ENCODE peak calls at places on chromosomes 2 and 18, in five cellular contexts. K is H9, D is H1, V is neuronal stem cell, H is trophoblast cell. M is an unnamed sample.

GRCh38 chr2:96984300-96984699 is 2.1 kb downstream of the FAM178B start:
- DNase-seq in K (no peak), D (no peak), H (no peak), V (no peak), M (no peak)

GRCh38 chr2:60468390-60469085 is 84.9 kb downstream of the BCL11A start:
- DNase-seq in H (no peak), K (no peak), V (no peak), D (no peak), M (no peak)

GRCh38 chr2:130827502-130828251 is 9.0 kb upstream of the ARHGEF4 start:
- DNase-seq in H (peak; percentile 36), V (peak; percentile 56), K (no peak), D (no peak), M (peak; percentile 9)

GRCh38 chr2:100017633-100018032 is 124.8 kb downstream of the AFF3 start:
- DNase-seq in K (no peak), H (no peak), V (no peak), D (no peak), M (peak; percentile 58)

GRCh38 chr2:20334645-20335203 is 15.9 kb downstream of the PUM2 start:
- DNase-seq in H (no peak), D (no peak), K (no peak), V (no peak), M (no peak)

GRCh38 chr2:145404690-145405089 is 884.8 kb upstream of the ZEB2 start:
- DNase-seq in V (no peak), K (no peak), D (no peak), H (no peak), M (peak; percentile 30)

GRCh38 chr2:174597347-174598047 is at the start of gene WIPF1:
- DNase-seq in V (no peak), K (no peak), H (no peak), D (no peak), M (peak; percentile 92)

GRCh38 chr2:40418614-40419013 is 33.3 kb downstream of the SLC8A1 start:
- DNase-seq in H (no peak), K (no peak), D (no peak), V (no peak), M (no peak)

GRCh38 chr2:118110991-118111390 is 22.7 kb downstream of the INSIG2 start:
- DNase-seq in D (no peak), K (no peak), V (no peak), H (no peak), M (no peak)

GRCh38 chr2:186136860-186137259 is 349.2 kb upstream of the ZC3H15 start:
- DNase-seq in V (no peak), D (no peak), K (no peak), H (no peak), M (no peak)

GRCh38 chr18:48229445-48230052 is 179.6 kb downstream of the ZBTB7C start:
- DNase-seq in K (no peak), H (no peak), D (no peak), V (no peak), M (no peak)

GRCh38 chr2:98936133-98936916 is at the start of gene CRACDL:
- DNase-seq in D (peak; percentile 72), K (no peak), V (peak; percentile 39), H (no peak), M (no peak)

GRCh38 chr2:23480991-23481797 is 96.2 kb downstream of the KLHL29 start:
- DNase-seq in D (no peak), V (no peak), H (peak; percentile 86), K (peak; percentile 84), M (peak; percentile 81)

GRCh38 chr2:128309341-128310093 is 9.2 kb downstream of the HS6ST1 start:
- DNase-seq in H (no peak), V (peak; percentile 50), K (peak; percentile 25), D (no peak), M (peak; percentile 87)

GRCh38 chr2:20221169-20221938 is 3.6 kb downstream of the SDC1 start:
- DNase-seq in K (no peak), D (no peak), V (no peak), H (no peak), M (no peak)

GRCh38 chr2:192578780-192579179 is 384.0 kb upstream of the TMEFF2 start:
- DNase-seq in V (no peak), H (peak; percentile 2), K (no peak), D (no peak), M (no peak)

GRCh38 chr2:42522035-42522434 is 28.3 kb upstream of the KCNG3 start:
- DNase-seq in K (no peak), V (no peak), H (no peak), D (no peak), M (no peak)

GRCh38 chr2:113158884-113159553 is 14.8 kb upstream of the PSD4 start:
- DNase-seq in K (no peak), D (peak; percentile 24), H (peak; percentile 86), V (no peak), M (peak; percentile 33)

GRCh38 chr2:23037596-23037995 is 347.4 kb upstream of the KLHL29 start:
- DNase-seq in D (no peak), H (no peak), V (no peak), K (no peak), M (no peak)

GRCh38 chr2:9331704-9332103 is 91.6 kb downstream of the ITGB1BP1 start:
- DNase-seq in V (no peak), D (no peak), K (no peak), H (no peak), M (peak; percentile 46)

GRCh38 chr2:214547931-214548330 is 137.1 kb downstream of the VWC2L start:
- DNase-seq in V (no peak), K (no peak), D (no peak), H (no peak), M (no peak)

GRCh38 chr2:43127208-43127940 is 99.0 kb downstream of the ZFP36L2 start:
- DNase-seq in V (no peak), K (peak; percentile 90), H (peak; percentile 45), D (peak; percentile 99), M (no peak)

GRCh38 chr18:50749945-50750344 is 69.9 kb downstream of the MRO start:
- DNase-seq in K (no peak), V (no peak), H (no peak), D (no peak), M (no peak)

GRCh38 chr2:175233135-175233719 is 51.7 kb upstream of the ATP5MC3 start:
- DNase-seq in V (no peak), H (no peak), D (no peak), K (no peak), M (peak; percentile 88)

GRCh38 chr2:217568289-217568985 is 434.4 kb downstream of the TNS1 start:
- DNase-seq in H (no peak), V (no peak), D (no peak), K (no peak), M (peak; percentile 73)

GRCh38 chr2:156474316-156474715 is 38.1 kb downstream of the GPD2 start:
- DNase-seq in D (no peak), K (no peak), H (no peak), V (no peak), M (no peak)

GRCh38 chr2:97714950-97715652 is 1.7 kb downstream of the ZAP70 start:
- DNase-seq in V (no peak), D (no peak), K (no peak), H (peak; percentile 53), M (no peak)

GRCh38 chr18:3493501-3494244 is 43.7 kb downstream of the TGIF1 start:
- DNase-seq in K (no peak), V (no peak), D (no peak), H (no peak), M (no peak)

GRCh38 chr18:10977042-10977441 is 172.3 kb downstream of the PIEZO2 start:
- DNase-seq in K (no peak), D (no peak), H (no peak), V (no peak), M (no peak)

GRCh38 chr2:231012471-231012870 is 16.6 kb downstream of the SPATA3 start:
- DNase-seq in K (no peak), V (no peak), H (no peak), D (no peak), M (no peak)

GRCh38 chr2:5818947-5819346 is 126.8 kb downstream of the SOX11 start:
- DNase-seq in D (no peak), V (no peak), H (no peak), K (no peak), M (peak; percentile 33)

GRCh38 chr2:47891369-47892337 is 14.6 kb downstream of the FBXO11 start:
- DNase-seq in K (no peak), H (no peak), D (no peak), V (no peak), M (peak; percentile 39)

GRCh38 chr2:47893771-47894170 is 12.5 kb downstream of the FBXO11 start:
- DNase-seq in H (no peak), V (no peak), D (no peak), K (no peak), M (no peak)

GRCh38 chr2:47890711-47891368 is 15.5 kb downstream of the FBXO11 start:
- DNase-seq in V (no peak), H (peak; percentile 83), D (no peak), K (no peak), M (peak; percentile 29)

GRCh38 chr2:47888581-47889280 is 17.6 kb downstream of the FBXO11 start:
- DNase-seq in K (no peak), H (no peak), D (no peak), V (no peak), M (peak; percentile 70)

GRCh38 chr2:47892338-47892730 is 14.0 kb downstream of the FBXO11 start:
- DNase-seq in V (no peak), K (no peak), D (no peak), H (no peak), M (no peak)
- H2BK12ac ChIP-seq in V (no peak overlapping the region), K (no peak overlapping the region), D (no peak overlapping the region), H (no peak overlapping the region), M (no peak overlapping the region)

GRCh38 chr2:30209227-30209626 is 22.1 kb upstream of the LBH start:
- DNase-seq in V (no peak), H (no peak), K (no peak), D (no peak), M (no peak)
- H3K79me1 ChIP-seq in V (no peaks in the 10 kb centered on the region), H (peaks cover 1% of the 10 kb centered on the region), K (no peaks in the 10 kb centered on the region), D (no peaks in the 10 kb centered on the region), M (no peaks in the 10 kb centered on the region)

GRCh38 chr2:53093355-53093754 is 674.2 kb upstream of the CHAC2 start:
- DNase-seq in D (no peak), V (no peak), H (no peak), K (no peak), M (no peak)

GRCh38 chr2:53091183-53091582 is 676.4 kb upstream of the CHAC2 start:
- DNase-seq in D (no peak), V (no peak), K (no peak), H (no peak), M (no peak)

GRCh38 chr2:53088062-53088461 is 679.5 kb upstream of the CHAC2 start:
- DNase-seq in H (no peak), V (no peak), K (no peak), D (no peak), M (no peak)

DNA sequence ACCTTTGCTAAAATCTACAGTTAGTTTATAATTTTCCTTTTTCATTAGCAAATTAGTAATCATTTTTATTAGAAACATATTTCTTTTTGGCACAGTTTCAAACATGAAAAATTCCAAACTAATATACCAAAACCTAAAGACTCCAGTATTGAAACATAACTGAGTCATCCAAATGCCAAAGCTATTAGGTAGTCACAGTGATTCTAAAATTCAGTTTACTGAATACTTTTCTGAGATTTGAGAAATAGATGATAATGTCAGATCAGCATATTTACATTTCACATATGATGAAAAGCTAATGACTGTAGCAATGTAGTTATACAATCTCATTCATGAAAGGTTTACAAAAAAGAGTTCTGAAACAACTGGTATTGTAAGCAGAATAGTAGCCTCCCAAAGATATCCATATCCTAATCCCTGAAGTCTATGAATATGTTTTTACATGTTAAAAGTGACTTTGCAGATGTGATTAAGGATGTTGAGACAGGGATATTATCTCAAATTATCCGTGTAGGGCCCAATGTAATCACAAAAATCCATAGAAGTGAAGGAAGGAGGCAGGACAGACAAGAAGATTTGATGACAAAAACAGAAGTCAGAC is 680.2 kb upstream of the CHAC2 start:
- DNase-seq in H (no peak), K (no peak), V (no peak), D (no peak), M (peak; percentile 21)
- H2BK120ac ChIP-seq in H (no peak overlapping the region), K (no peak overlapping the region), V (no peak overlapping the region), D (no peak overlapping the region), M (no peak overlapping the region)

GRCh38 chr2:236724200-236724599 is 154.6 kb downstream of the ACKR3 start:
- DNase-seq in D (no peak), H (no peak), V (no peak), K (no peak), M (no peak)
- H2BK12ac ChIP-seq in D (no peak overlapping the region), H (no peak overlapping the region), V (no peak overlapping the region), K (no peak overlapping the region), M (no peak overlapping the region)

M was measured in mesenchymal stem cell.